ENCODE peak calls at places on chromosomes 4 and X, in ten cellular contexts. E, H, G, M, D, V, K, A, U and Z are unnamed samples.

GRCh38 chr4:72777436-72777835 is 208.4 kb upstream of the ADAMTS3 start:
- DNase-seq in H (no peak), D (no peak), E (no peak), V (no peak), U (no peak), A (no peak), M (no peak), K (no peak), G (no peak), Z (no peak)

GRCh38 chrX:53287493-53288138 is 6.2 kb upstream of the IQSEC2 start:
- DNase-seq in E (peak), V (peak), K (no peak), A (no peak), U (peak), D (no peak), M (no peak), G (peak), H (peak), Z (peak)

GRCh38 chr4:186149872-186150271 is 41.5 kb upstream of the CYP4V2 start:
- DNase-seq in E (peak), D (peak), H (peak), V (peak), K (no peak), U (peak), A (peak), G (peak), M (peak), Z (no peak)

GRCh38 chr4:165055601-165056000 is 1.9 kb downstream of the TRIM75 start:
- DNase-seq in H (no peak), U (no peak), D (no peak), G (no peak), E (no peak), M (no peak), V (no peak), K (no peak), A (no peak), Z (no peak)

GRCh38 chr4:113673450-113673849 is 88.1 kb downstream of the CAMK2D start:
- DNase-seq in K (no peak), M (no peak), D (peak), H (peak), E (no peak), U (no peak), V (no peak), A (no peak), G (no peak), Z (no peak)

GRCh38 chr4:187470061-187470460 is 525.5 kb upstream of the ZFP42 start:
- DNase-seq in D (no peak), K (no peak), E (no peak), U (no peak), M (no peak), G (no peak), A (no peak), H (no peak), V (no peak), Z (no peak)

GRCh38 chrX:634306-634958 is 3.8 kb downstream of the SHOX start:
- DNase-seq in V (no peak), K (no peak), H (no peak), E (peak), G (no peak), M (no peak), D (peak), A (no peak), U (peak), Z (no peak)

GRCh38 chrX:20623448-20623847 is 356.7 kb upstream of the RPS6KA3 start:
- DNase-seq in K (no peak), H (no peak), M (no peak), G (no peak), E (no peak), D (no peak), A (no peak), V (no peak), U (no peak), Z (no peak)

GRCh38 chr4:141499454-141499853 is 136.9 kb upstream of the IL15 start:
- DNase-seq in U (no peak), K (no peak), V (no peak), G (no peak), A (no peak), M (no peak), E (no peak), D (no peak), H (no peak), Z (no peak)

GRCh38 chr4:1060121-1060520 is 48.7 kb downstream of the FGFRL1 start:
- DNase-seq in A (no peak), E (peak), H (no peak), U (no peak), K (no peak), G (no peak), V (peak), D (no peak), M (no peak), Z (no peak)

GRCh38 chr4:165381821-165382373 is 3.1 kb downstream of the CPE start:
- DNase-seq in H (no peak), M (no peak), U (no peak), V (no peak), G (no peak), E (no peak), A (no peak), K (no peak), D (no peak), Z (no peak)

GRCh38 chrX:39760930-39761329 is 336.8 kb downstream of the BCOR start:
- DNase-seq in D (no peak), H (no peak), G (no peak), E (no peak), A (no peak), V (no peak), U (no peak), K (no peak), M (no peak), Z (no peak)

GRCh38 chr4:42501624-42502401 is 104.5 kb downstream of the SHISA3 start:
- DNase-seq in D (peak), M (no peak), K (no peak), G (peak), A (no peak), V (no peak), H (no peak), U (no peak), E (no peak), Z (no peak)

GRCh38 chr4:159070742-159071141 is 32.1 kb upstream of the RAPGEF2 start:
- DNase-seq in V (no peak), M (no peak), E (no peak), A (no peak), H (no peak), K (no peak), G (no peak), U (no peak), D (no peak), Z (no peak)

GRCh38 chr4:52059372-52059771 is 8.3 kb downstream of the SPATA18 start:
- DNase-seq in D (no peak), E (no peak), U (peak), G (peak), M (no peak), A (no peak), H (peak), V (no peak), K (no peak), Z (peak)

GRCh38 chr4:96193061-96193460 is 353.2 kb downstream of the PDHA2 start:
- DNase-seq in A (no peak), K (no peak), G (no peak), V (no peak), D (no peak), U (no peak), H (no peak), E (no peak), M (no peak), Z (no peak)

GRCh38 chr4:110970642-110971041 is 347.8 kb upstream of the PITX2 start:
- DNase-seq in D (peak), G (peak), M (no peak), H (peak), E (no peak), K (no peak), A (peak), V (no peak), U (peak), Z (no peak)

GRCh38 chrX:5870238-5870637 is 358.4 kb downstream of the NLGN4X start:
- DNase-seq in A (no peak), M (no peak), G (no peak), K (no peak), H (no peak), E (no peak), V (no peak), U (no peak), D (no peak), Z (no peak)

GRCh38 chr4:9602389-9602914 is 158.2 kb downstream of the DEFB131A start:
- DNase-seq in K (no peak), M (no peak), U (no peak), A (no peak), D (no peak), V (no peak), G (no peak), E (no peak), H (no peak), Z (no peak)

GRCh38 chr4:88001871-88002270 is 5.6 kb upstream of the PKD2 start:
- DNase-seq in U (no peak), H (no peak), G (no peak), A (no peak), V (no peak), E (no peak), K (no peak), D (no peak), M (no peak), Z (no peak)

GRCh38 chr4:107683873-107684272 is 36.2 kb downstream of the PAPSS1 start:
- DNase-seq in G (no peak), K (no peak), D (no peak), M (no peak), H (no peak), V (no peak), A (peak), U (no peak), E (no peak), Z (no peak)

GRCh38 chr4:80049813-80050534 is 23.1 kb downstream of the ANTXR2 start:
- DNase-seq in H (no peak), A (no peak), U (no peak), E (no peak), G (no peak), K (no peak), V (no peak), D (no peak), M (no peak), Z (no peak)

GRCh38 chr4:128571747-128572146 is 237.8 kb upstream of the JADE1 start:
- DNase-seq in V (no peak), D (no peak), E (peak), G (peak), A (no peak), K (no peak), U (no peak), M (no peak), H (peak), Z (no peak)

GRCh38 chrX:23937100-23937499 is 29.3 kb downstream of the CXorf58 start:
- DNase-seq in U (no peak), M (peak), V (no peak), D (peak), K (no peak), H (no peak), A (no peak), E (no peak), G (no peak), Z (no peak)

GRCh38 chr4:41611881-41612871 is 74.2 kb downstream of the LIMCH1 start:
- DNase-seq in V (no peak), D (peak), G (peak), H (peak), M (no peak), U (peak), E (peak), K (no peak), A (no peak), Z (no peak)

GRCh38 chr4:47373729-47374128 is 89.8 kb downstream of the COMMD8 start:
- DNase-seq in U (no peak), G (no peak), E (no peak), A (no peak), K (no peak), M (no peak), V (no peak), H (no peak), D (no peak), Z (peak)

GRCh38 chr4:147599764-147600163 is 17.4 kb upstream of the TMEM184C start:
- DNase-seq in K (no peak), D (no peak), U (no peak), V (no peak), A (no peak), E (no peak), M (no peak), H (no peak), G (no peak), Z (no peak)

GRCh38 chr4:121950680-121951569 is 935 bp downstream of the TRPC3 start:
- DNase-seq in K (no peak), G (peak), E (peak), M (peak), D (peak), H (peak), U (peak), A (no peak), V (no peak), Z (no peak)

GRCh38 chr4:99447079-99447478 is 11.9 kb upstream of the ADH7 start:
- DNase-seq in A (no peak), H (no peak), V (no peak), G (peak), D (peak), K (no peak), U (no peak), M (no peak), E (no peak), Z (no peak)

GRCh38 chr4:144356941-144357381 is 216.4 kb upstream of the GYPA start:
- DNase-seq in G (peak), K (no peak), D (peak), M (no peak), A (no peak), E (no peak), V (no peak), U (no peak), H (no peak), Z (no peak)

GRCh38 chr4:48343035-48343434 is 1.7 kb downstream of the SLAIN2 start:
- DNase-seq in M (no peak), H (no peak), G (peak), D (no peak), E (no peak), A (no peak), K (no peak), U (no peak), V (no peak), Z (no peak)

GRCh38 chr4:42865572-42866189 is 26.8 kb upstream of the GRXCR1 start:
- DNase-seq in V (no peak), E (no peak), G (peak), A (peak), K (peak), U (peak), M (peak), D (peak), H (peak), Z (peak)

GRCh38 chr4:41287852-41288251 is 31.1 kb downstream of the UCHL1 start:
- DNase-seq in A (no peak), E (no peak), M (no peak), K (no peak), G (no peak), V (no peak), H (no peak), U (no peak), D (no peak), Z (no peak)

GRCh38 chr4:74733760-74734159 is 60.6 kb downstream of the BTC start:
- DNase-seq in K (no peak), G (no peak), D (no peak), U (no peak), A (no peak), H (peak), V (no peak), M (no peak), E (no peak), Z (no peak)

GRCh38 chr4:36677122-36677521 is 395.7 kb downstream of the DTHD1 start:
- DNase-seq in E (no peak), H (no peak), M (no peak), K (no peak), A (no peak), G (no peak), U (no peak), D (no peak), V (no peak), Z (no peak)

GRCh38 chrX:20442597-20442996 is 175.9 kb upstream of the RPS6KA3 start:
- DNase-seq in V (peak), K (peak), D (peak), G (peak), H (peak), U (peak), A (peak), E (peak), M (peak), Z (peak)

GRCh38 chrX:38882894-38883620 is 81.8 kb downstream of the MID1IP1 start:
- DNase-seq in M (no peak), A (no peak), H (no peak), G (peak), K (peak), U (peak), D (no peak), E (no peak), V (no peak), Z (no peak)

GRCh38 chr4:101332424-101332823 is 14.9 kb downstream of the PPP3CA start:
- DNase-seq in D (no peak), V (no peak), E (no peak), U (no peak), G (no peak), K (no peak), M (no peak), A (no peak), H (no peak), Z (no peak)

GRCh38 chrX:153521034-153521433 is 3.6 kb downstream of the ATP2B3 start:
- DNase-seq in V (no peak), M (no peak), E (no peak), D (no peak), A (no peak), H (no peak), K (no peak), G (no peak), U (peak), Z (no peak)

DNA sequence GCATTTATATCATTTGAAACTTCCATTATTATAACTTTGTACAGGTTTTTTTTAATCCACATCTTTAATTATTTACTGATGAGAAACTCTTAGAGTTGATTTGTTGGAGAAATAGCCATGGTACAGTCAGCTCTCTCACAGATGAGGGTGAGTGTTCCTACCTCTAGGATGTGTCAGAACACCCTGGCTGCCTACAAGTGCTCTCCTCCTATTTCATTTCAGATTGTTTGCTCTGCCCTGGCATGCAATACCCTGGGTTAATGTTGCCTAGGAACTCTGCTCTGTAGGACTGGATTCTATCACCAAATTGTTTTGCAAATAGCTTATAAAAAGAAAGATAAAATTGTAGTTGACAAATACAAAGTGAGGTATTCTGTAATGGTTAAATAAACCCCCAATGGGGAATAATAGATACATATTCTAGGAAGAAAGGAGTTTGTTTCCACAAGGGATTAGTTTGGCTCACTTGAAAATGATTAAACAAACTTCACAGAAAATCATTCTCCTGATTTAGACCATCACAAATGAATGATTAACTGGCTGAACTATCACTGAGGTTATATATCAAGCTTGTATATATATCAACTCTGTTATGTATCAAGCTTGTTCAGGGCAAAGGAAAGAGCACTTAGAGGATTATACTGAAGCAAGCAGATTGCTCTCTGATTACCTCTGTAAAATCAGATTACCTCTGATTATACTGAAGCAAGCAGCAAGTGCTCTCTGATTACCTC is 150.0 kb downstream of the PDE5A start:
- DNase-seq in M (no peak), E (no peak), A (peak), D (no peak), G (no peak), V (no peak), U (no peak), H (no peak), K (no peak), Z (no peak)
- TF ChIP-seq CTCF in M (no peak), E (no peak), A (no peak), D (no peak), G (no peak), V (no peak), U (no peak), H (no peak), K (no peak), Z (no peak)

DNA sequence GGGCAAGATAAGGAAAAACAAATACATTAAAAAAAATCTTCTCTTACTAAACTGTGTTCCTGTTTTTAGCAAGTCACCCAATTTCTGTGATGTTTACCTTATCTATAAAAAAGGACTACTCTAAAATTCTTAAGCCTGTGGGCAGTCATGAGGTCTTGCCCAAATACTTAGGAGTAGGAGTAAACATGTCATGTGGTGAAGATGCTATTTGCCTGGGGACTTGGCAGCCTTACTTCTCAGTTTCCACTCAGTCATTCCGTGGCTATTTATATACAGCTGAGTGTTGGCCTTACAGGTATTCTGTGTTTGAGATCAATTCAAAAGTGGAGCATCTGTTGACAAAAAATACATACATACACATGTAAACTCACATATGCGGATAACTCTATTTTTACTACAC is 89.9 kb upstream of the TLR2 start:
- DNase-seq in U (no peak), V (no peak), G (no peak), K (no peak), A (no peak), E (no peak), M (no peak), D (no peak), H (no peak), Z (no peak)
- TF ChIP-seq POLR2AphosphoS5 in U (no peak), V (no peak), G (no peak), K (no peak), A (no peak), E (peak), M (no peak), D (no peak), H (no peak), Z (no peak)

DNA sequence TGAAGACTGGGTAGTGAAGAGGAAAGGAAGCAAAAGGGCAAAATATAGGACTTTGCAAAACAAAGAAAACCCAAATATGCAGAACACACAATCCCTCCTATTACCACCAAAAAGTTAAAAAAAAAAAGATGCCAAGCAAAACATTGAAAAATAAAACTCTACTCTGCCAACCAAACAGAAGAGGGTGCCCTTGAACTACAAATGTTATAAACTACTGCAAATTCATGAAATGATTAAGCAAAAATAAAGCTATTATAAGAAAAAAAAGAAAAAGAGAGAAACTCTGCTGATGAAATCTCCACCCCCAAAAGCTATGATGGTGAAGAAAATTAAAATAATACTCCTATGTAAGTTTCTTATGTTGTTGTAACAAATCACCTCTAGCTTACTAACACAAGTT is 168.5 kb upstream of the STK26 start:
- DNase-seq in M (no peak), U (no peak), K (no peak), V (no peak), G (peak), H (no peak), E (no peak), A (no peak), D (peak), Z (no peak)
- TF ChIP-seq CTCF in M (no peak), U (no peak), K (peak), V (no peak), G (no peak), H (no peak), E (no peak), A (no peak), D (peak), Z (no peak)

GRCh38 chr4:7584760-7585159 is 150.0 kb upstream of the PSAPL1 start:
- DNase-seq in K (no peak), A (no peak), G (no peak), E (no peak), D (no peak), U (no peak), M (no peak), V (no peak), H (no peak), Z (no peak)
- TF ChIP-seq POLR2AphosphoS5 in K (no peak), A (no peak), G (no peak), E (no peak), D (no peak), U (no peak), M (no peak), V (no peak), H (no peak), Z (no peak)

GRCh38 chr4:126109836-126110235 is 795.1 kb downstream of the FAT4 start:
- DNase-seq in H (no peak), U (no peak), G (no peak), M (no peak), V (no peak), K (no peak), E (no peak), A (no peak), D (no peak), Z (no peak)

GRCh38 chr4:126106658-126107057 is 791.9 kb downstream of the FAT4 start:
- DNase-seq in A (peak), U (no peak), H (no peak), V (no peak), K (no peak), E (no peak), M (no peak), G (no peak), D (peak), Z (no peak)
- TF ChIP-seq CTCF in A (no peak), U (no peak), H (no peak), V (no peak), K (no peak), E (no peak), M (peak), G (no peak), D (peak), Z (no peak)

DNA sequence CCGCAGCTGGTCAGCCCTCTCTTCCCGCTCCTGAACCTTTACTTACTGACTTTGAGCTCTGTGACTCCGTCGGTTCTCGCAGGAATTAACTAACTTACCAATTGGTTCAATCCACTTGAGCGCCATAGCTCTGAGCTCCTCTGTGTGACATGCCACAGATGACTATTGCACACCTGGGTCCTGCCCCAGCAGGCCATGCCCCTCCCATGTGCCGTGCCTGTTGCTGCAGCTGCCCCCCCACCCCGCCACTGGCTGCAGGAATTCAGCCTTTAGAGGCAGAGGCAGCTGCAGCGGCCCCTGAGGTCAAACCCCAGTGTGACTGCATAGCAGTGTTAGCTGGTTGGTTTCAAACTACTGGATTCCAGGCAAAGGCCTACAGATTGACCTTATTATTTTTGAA is 70.6 kb downstream of the MTMR1 start:
- DNase-seq in D (peak), H (no peak), V (no peak), G (no peak), M (no peak), U (no peak), A (no peak), E (no peak), K (no peak), Z (no peak)
- TF ChIP-seq POLR2AphosphoS5 in D (no peak), H (no peak), V (no peak), G (no peak), M (no peak), U (no peak), A (no peak), E (no peak), K (no peak), Z (no peak)